ENCODE peak calls at places on chromosomes 6 and 20, in six cellular contexts. A is CD8-positive, alpha-beta memory T cell; I is CD4-positive, CD25-positive, alpha-beta regulatory T cell; F is heart left ventricle; O is tibial artery; W is Peyer's patch. G is an unnamed sample.

GRCh38 chr20:23078351-23078993 is 7.7 kb downstream of the CD93 start:
- DNase-seq in A (no peak), I (no peak), F (no peak), O (no peak), W (no peak), G (no peak)

GRCh38 chr6:161134550-161135298 is 139.1 kb downstream of the AGPAT4 start:
- DNase-seq in A (no peak), I (no peak), F (no peak), O (no peak), W (no peak), G (no peak)

GRCh38 chr6:38843798-38844197 is 128.7 kb downstream of the DNAH8 start:
- DNase-seq in A (no peak), I (no peak), F (no peak), O (no peak), W (no peak), G (no peak)

GRCh38 chr6:76351275-76351674 is 278.8 kb upstream of the IMPG1 start:
- DNase-seq in A (no peak), I (no peak), F (no peak), O (no peak), W (no peak), G (no peak)

GRCh38 chr20:50487397-50487796 is 22.8 kb upstream of the PTPN1 start:
- DNase-seq in A (no peak), I (no peak), F (no peak), O (no peak), W (no peak), G (no peak)

GRCh38 chr6:155455766-155456165 is at the start of gene NOX3:
- DNase-seq in A (no peak), I (no peak), F (no peak), O (no peak), W (no peak), G (no peak)

GRCh38 chr6:20541387-20541786 is 7.1 kb downstream of the CDKAL1 start:
- DNase-seq in A (no peak), I (no peak), F (no peak), O (no peak), W (no peak), G (no peak)

GRCh38 chr6:45838486-45838885 is 177.2 kb downstream of the CLIC5 start:
- DNase-seq in A (no peak), I (no peak), F (no peak), O (no peak), W (no peak), G (no peak)

GRCh38 chr6:123745877-123746276 is 57.8 kb upstream of the NKAIN2 start:
- DNase-seq in A (no peak), I (no peak), F (no peak), O (no peak), W (no peak), G (no peak)

GRCh38 chr6:168583821-168584220 is 142.8 kb downstream of the SMOC2 start:
- DNase-seq in A (no peak), I (no peak), F (no peak), O (peak), W (no peak), G (no peak)

GRCh38 chr20:59004493-59004762 is 2.6 kb downstream of the CTSZ start:
- DNase-seq in A (peak), I (no peak), F (peak), O (peak), W (no peak), G (peak)

GRCh38 chr6:153790048-153790447 is 249.0 kb upstream of the OPRM1 start:
- DNase-seq in A (no peak), I (no peak), F (no peak), O (peak), W (no peak), G (no peak)

GRCh38 chr6:132734694-132735236 is 20.9 kb upstream of the VNN1 start:
- DNase-seq in A (no peak), I (peak), F (no peak), O (no peak), W (no peak), G (no peak)

GRCh38 chr6:133100870-133101269 is 140.3 kb upstream of the EYA4 start:
- DNase-seq in A (no peak), I (no peak), F (no peak), O (no peak), W (no peak), G (no peak)

GRCh38 chr6:41894366-41895299 is 542 bp downstream of the USP49 start:
- DNase-seq in A (no peak), I (no peak), F (no peak), O (no peak), W (no peak), G (no peak)

GRCh38 chr6:14117158-14118090 is at the start of gene CD83:
- DNase-seq in A (peak), I (peak), F (peak), O (no peak), W (peak), G (peak)

GRCh38 chr6:90445533-90446108 is 141.3 kb downstream of the MAP3K7 start:
- DNase-seq in A (no peak), I (no peak), F (no peak), O (no peak), W (no peak), G (no peak)

GRCh38 chr6:154485784-154486183 is 24.7 kb downstream of the CNKSR3 start:
- DNase-seq in A (no peak), I (no peak), F (no peak), O (no peak), W (no peak), G (no peak)

GRCh38 chr6:29589423-29590048 is 4.6 kb downstream of the OR2H2 start:
- DNase-seq in A (peak), I (peak), F (no peak), O (no peak), W (peak), G (peak)

DNA sequence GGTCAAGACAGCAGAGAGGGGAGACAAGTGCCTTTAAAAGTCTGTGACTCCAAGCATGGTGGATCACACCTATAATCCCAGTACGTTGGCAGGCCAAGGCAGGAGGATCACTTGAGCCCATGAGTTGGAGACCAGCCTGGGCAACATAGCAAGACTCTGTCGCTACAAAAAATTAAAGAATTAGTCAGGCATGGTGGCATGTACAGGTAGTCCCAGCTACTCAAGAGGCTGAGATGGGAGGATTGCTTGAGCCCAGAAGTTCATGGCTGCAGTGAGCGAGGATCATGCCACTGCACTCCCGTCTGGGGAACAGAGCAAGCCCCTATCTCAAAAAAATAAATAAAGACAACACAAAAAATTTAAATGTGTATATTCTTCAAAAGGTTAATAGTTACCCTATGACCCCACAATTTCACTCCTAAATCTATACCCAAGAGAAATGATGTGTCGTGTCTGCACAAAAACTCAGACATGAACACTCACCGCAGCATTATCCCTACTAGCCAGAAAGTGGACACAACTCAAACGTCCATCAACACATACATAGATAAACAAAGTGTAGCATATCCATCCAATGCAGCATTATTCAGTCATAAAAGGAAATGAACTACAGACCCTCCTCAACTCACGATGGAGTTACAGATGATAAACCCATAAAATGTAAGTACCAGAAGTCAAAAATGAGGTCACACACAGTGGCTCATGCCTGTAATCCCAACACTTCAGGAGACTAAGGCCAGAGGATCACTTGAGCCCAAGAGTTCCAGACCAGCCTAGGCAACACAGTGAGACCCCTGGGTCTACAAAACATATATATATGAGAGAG is 23.9 kb downstream of the ZMYND8 start:
- DNase-seq in A (no peak), I (no peak), F (no peak), O (no peak), W (no peak), G (no peak)
- H3K27ac ChIP-seq in A (no peak), I (no peak), F (peak), O (peak), W (peak), G (no peak)

GRCh38 chr6:32796848-32797776 is 19.7 kb downstream of the HLA-DOB start:
- DNase-seq in A (peak), I (peak), F (peak), O (peak), W (peak), G (peak)
- H3K4me3 ChIP-seq in A (peak), I (peak), F (peak), O (no peak), W (peak), G (no peak)

GRCh38 chr6:101800598-101800997 is 407.1 kb downstream of the GRIK2 start:
- DNase-seq in A (no peak), I (no peak), F (no peak), O (no peak), W (no peak), G (no peak)
- H3K27ac ChIP-seq in A (no peak), I (no peak), F (no peak), O (no peak), W (no peak), G (no peak)

DNA sequence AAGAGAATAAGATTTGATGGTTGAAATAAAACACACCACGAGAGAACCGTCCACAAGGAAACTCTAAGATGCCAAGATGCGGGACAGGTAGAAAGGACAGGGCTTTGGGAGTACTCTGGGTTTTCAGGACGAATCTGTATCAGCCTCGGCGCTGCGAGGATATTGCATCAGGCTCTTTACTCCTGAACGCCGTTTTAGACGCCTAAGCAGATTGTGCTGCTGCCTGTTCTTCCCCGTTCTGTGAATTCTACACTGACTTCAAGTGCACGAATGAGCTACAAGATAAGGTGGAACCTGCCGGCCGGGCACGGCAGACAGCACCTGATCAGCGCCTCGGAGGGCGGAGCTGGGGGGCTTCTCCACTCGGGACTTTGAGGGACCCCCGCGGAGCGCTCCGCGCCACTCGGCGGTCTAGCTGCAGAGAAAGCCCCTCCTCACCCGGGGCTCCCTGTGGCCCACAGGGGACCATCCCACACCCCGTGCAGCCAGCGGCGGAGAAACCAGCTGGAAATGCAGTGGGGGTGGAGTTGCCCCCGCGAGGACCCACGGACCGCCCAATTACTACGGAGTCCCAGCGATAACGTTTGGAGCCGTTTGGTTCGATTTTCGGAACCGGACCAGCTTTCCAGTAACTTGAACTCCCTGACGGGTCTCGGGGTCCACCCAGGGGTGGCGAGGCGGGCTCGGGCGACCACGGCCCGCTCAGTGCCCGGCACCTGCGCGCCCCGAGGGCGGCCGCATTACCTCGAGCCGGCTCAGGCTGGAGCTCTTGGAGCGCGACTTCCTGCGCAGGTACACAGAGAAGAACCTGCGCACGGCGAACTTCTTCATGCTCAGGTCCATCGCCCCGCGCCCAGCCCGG is 643 bp downstream of the RPS6KA2 start:
- DNase-seq in A (peak), I (peak), F (peak), O (no peak), W (peak), G (no peak)
- H3K4me3 ChIP-seq in A (peak), I (peak), F (peak), O (peak), W (peak), G (peak)

GRCh38 chr20:48975955-48976354 is 54.4 kb downstream of the ARFGEF2 start:
- DNase-seq in A (no peak), I (no peak), F (no peak), O (no peak), W (no peak), G (no peak)

GRCh38 chr20:48970681-48971370 is 49.3 kb downstream of the ARFGEF2 start:
- DNase-seq in A (no peak), I (no peak), F (no peak), O (no peak), W (no peak), G (no peak)

GRCh38 chr20:48971956-48972355 is 50.4 kb downstream of the ARFGEF2 start:
- DNase-seq in A (no peak), I (no peak), F (no peak), O (no peak), W (no peak), G (no peak)

GRCh38 chr20:48972816-48973215 is 51.3 kb downstream of the ARFGEF2 start:
- DNase-seq in A (no peak), I (no peak), F (no peak), O (no peak), W (no peak), G (no peak)
- H3K27ac ChIP-seq in A (no peak), I (no peak), F (no peak), O (no peak), W (no peak), G (no peak)

DNA sequence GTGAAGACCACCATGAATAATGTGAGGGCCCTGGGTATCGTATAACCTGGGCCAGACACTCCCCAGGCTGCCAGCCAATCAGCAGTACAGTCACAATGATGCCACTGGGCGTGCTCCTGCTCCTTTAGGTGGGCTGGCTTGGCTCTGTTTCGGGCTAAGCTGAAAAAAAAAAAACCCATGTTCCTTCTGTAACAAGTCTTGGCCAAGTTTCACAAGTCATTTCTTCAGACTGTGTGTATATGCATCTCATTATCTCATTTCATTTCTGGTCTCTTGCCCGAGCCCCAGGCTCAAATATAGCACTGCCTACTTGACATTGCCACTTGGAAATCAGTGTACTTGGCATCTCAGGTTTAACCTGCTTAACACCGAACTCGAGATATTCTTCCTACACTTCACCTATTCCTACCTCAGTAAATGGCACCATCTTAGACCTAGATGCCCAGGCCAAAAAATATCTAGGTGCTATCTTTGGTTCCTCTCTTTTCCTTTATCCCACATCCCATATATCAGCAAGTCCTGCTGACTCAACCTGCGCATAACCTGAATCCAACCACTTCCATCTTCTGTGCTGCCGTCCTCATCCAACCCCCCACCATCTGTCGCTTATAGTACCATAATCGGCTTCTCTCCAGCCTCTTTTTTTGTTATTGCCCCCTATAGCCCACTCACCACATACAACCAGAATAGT is 1.8 kb downstream of the UQCC2 start:
- DNase-seq in A (no peak), I (no peak), F (no peak), O (no peak), W (no peak), G (no peak)
- H3K4me3 ChIP-seq in A (no peak), I (no peak), F (no peak), O (no peak), W (no peak), G (no peak)

GRCh38 chr6:303948-304558 is 11.8 kb downstream of the DUSP22 start:
- DNase-seq in A (no peak), I (no peak), F (no peak), O (no peak), W (no peak), G (no peak)

GRCh38 chr6:306641-307061 is 14.4 kb downstream of the DUSP22 start:
- DNase-seq in A (no peak), I (no peak), F (no peak), O (peak), W (no peak), G (no peak)

GRCh38 chr6:304833-305370 is 12.6 kb downstream of the DUSP22 start:
- DNase-seq in A (no peak), I (no peak), F (no peak), O (no peak), W (no peak), G (no peak)

GRCh38 chr6:307065-307814 is 15.0 kb downstream of the DUSP22 start:
- DNase-seq in A (no peak), I (no peak), F (no peak), O (peak), W (no peak), G (no peak)

GRCh38 chr6:305371-306206 is 13.3 kb downstream of the DUSP22 start:
- DNase-seq in A (no peak), I (peak), F (no peak), O (peak), W (no peak), G (no peak)
- H3K27ac ChIP-seq in A (no peak), I (no peak), F (no peak), O (no peak), W (no peak), G (no peak)

G was measured in effector memory CD4-positive, alpha-beta T cell.